ENCODE peak calls at places on chromosomes 13 and 19, in ten cellular contexts. S is nephron progenitor cell, Q is tibial nerve, J is mucosa of descending colon, G is astrocyte of the spinal cord, I is GM04503, P is prostate gland, H is ureter, L is amniotic stem cell, U is dermis blood vessel endothelial cell. O is an unnamed sample.

GRCh38 chr13:87536499-87536898 is 134.7 kb upstream of the SLITRK5 start:
- DNase-seq in J (no peak), G (peak), I (no peak), P (no peak), Q (no peak), L (no peak), U (no peak), H (no peak), S (no peak), O (no peak)

GRCh38 chr13:36673838-36674326 is at the start of gene SERTM1:
- DNase-seq in U (peak), I (no peak), H (no peak), J (peak), L (no peak), S (peak), Q (no peak), G (peak), P (no peak), O (peak)

GRCh38 chr13:51524312-51524711 is 60.0 kb upstream of the WDFY2 start:
- DNase-seq in S (no peak), P (peak), I (no peak), H (no peak), U (no peak), Q (no peak), G (no peak), J (no peak), L (no peak), O (no peak)

GRCh38 chr19:31312004-31312403 is 37.2 kb downstream of the TSHZ3 start:
- DNase-seq in P (no peak), G (peak), Q (peak), J (no peak), I (peak), L (peak), S (no peak), U (no peak), H (no peak), O (peak)

GRCh38 chr13:110119943-110120905 is 186.7 kb downstream of the COL4A1 start:
- DNase-seq in P (peak), G (peak), J (no peak), U (no peak), L (no peak), I (no peak), Q (no peak), H (no peak), S (no peak), O (no peak)

GRCh38 chr19:2469102-2469914 is 6.6 kb upstream of the GADD45B start:
- DNase-seq in P (no peak), Q (no peak), I (no peak), L (no peak), U (peak), H (no peak), J (no peak), S (no peak), G (peak), O (peak)

GRCh38 chr19:12655546-12655945 is 11.0 kb downstream of the MAN2B1 start:
- DNase-seq in S (no peak), J (no peak), Q (no peak), U (no peak), I (no peak), P (no peak), G (no peak), L (no peak), H (no peak), O (no peak)

GRCh38 chr13:41327994-41328778 is 17.1 kb downstream of the NAA16 start:
- DNase-seq in J (no peak), Q (no peak), G (no peak), I (no peak), H (no peak), P (no peak), L (no peak), S (no peak), U (peak), O (no peak)

GRCh38 chr19:45406957-45407375 is 522 bp downstream of the POLR1G start:
- DNase-seq in J (no peak), U (no peak), P (no peak), I (no peak), H (no peak), L (no peak), Q (no peak), G (no peak), S (no peak), O (no peak)

GRCh38 chr13:44653261-44653660 is 77.1 kb upstream of the TSC22D1 start:
- DNase-seq in L (no peak), U (no peak), G (peak), I (no peak), J (no peak), Q (no peak), P (no peak), S (no peak), H (no peak), O (peak)